ENCODE peak calls at places on chromosomes 7 and 10, in four cellular contexts. H is HepG2, A is K562, E is A549. T is an unnamed sample. For H3K9me3, the result is how much of the 10 kb centered on the place peaks cover.

GRCh38 chr7:92634924-92635519 is 44.8 kb upstream of the FAM133B start:
- ATAC-seq in A (peak), H (peak), E (peak), T (no peak)

GRCh38 chr10:29804025-29804852 is 169.5 kb upstream of the SVIL start:
- ATAC-seq in E (peak), A (no peak), H (peak), T (peak)

GRCh38 chr7:92765725-92766124 is 70.6 kb downstream of the CDK6 start:
- ATAC-seq in A (no peak), E (peak), H (no peak), T (peak)

GRCh38 chr10:114353383-114353782 is 50.9 kb downstream of the AFAP1L2 start:
- ATAC-seq in E (no peak), H (no peak), A (no peak), T (no peak)

GRCh38 chr7:2522780-2523433 is 3.3 kb downstream of the LFNG start:
- ATAC-seq in E (no peak), H (no peak), A (no peak), T (no peak)

GRCh38 chr7:38311329-38311937 is 38.0 kb upstream of the TARP start:
- ATAC-seq in H (no peak), A (peak), E (peak), T (peak)

GRCh38 chr7:74598558-74598957 is 59.0 kb upstream of the GTF2I start:
- ATAC-seq in E (peak), A (no peak), H (no peak), T (no peak)

GRCh38 chr10:119095648-119096047 is 8.3 kb upstream of the DENND10 start:
- ATAC-seq in H (no peak), E (no peak), A (no peak), T (no peak)

GRCh38 chr7:132250480-132251326 is 325.6 kb downstream of the PLXNA4 start:
- ATAC-seq in A (no peak), H (peak), E (no peak), T (no peak)

GRCh38 chr7:28613262-28613661 is 200.9 kb downstream of the CREB5 start:
- ATAC-seq in A (no peak), H (no peak), E (no peak), T (no peak)

GRCh38 chr7:79504607-79505389 is 51.3 kb upstream of the MAGI2 start:
- ATAC-seq in A (no peak), E (peak), H (peak), T (no peak)

GRCh38 chr10:19947203-19947602 is 131.0 kb downstream of the PLXDC2 start:
- ATAC-seq in E (no peak), H (no peak), A (no peak), T (peak)

GRCh38 chr7:129569326-129569725 is 42.2 kb upstream of the NRF1 start:
- ATAC-seq in H (peak), A (no peak), E (no peak), T (no peak)

GRCh38 chr7:16755397-16755796 is 1.8 kb downstream of the TSPAN13 start:
- ATAC-seq in H (no peak), A (peak), E (no peak), T (no peak)

GRCh38 chr7:2433713-2434550 is 30.5 kb downstream of the CHST12 start:
- ATAC-seq in H (no peak), E (no peak), A (no peak), T (no peak)

GRCh38 chr10:86225098-86225782 is 141.4 kb downstream of the GRID1 start:
- ATAC-seq in H (no peak), E (no peak), A (peak), T (no peak)

GRCh38 chr10:132036153-132036886 is 29.4 kb upstream of the JAKMIP3 start:
- ATAC-seq in E (peak), A (no peak), H (peak), T (peak)

GRCh38 chr7:149787428-149788299 is 14.3 kb upstream of the ZNF467 start:
- ATAC-seq in A (peak), H (peak), E (peak), T (peak)

GRCh38 chr10:110296966-110297365 is 7.8 kb downstream of the SMNDC1 start:
- ATAC-seq in A (no peak), E (no peak), H (no peak), T (no peak)

GRCh38 chr7:50921114-50921513 is 138.4 kb upstream of the GRB10 start:
- ATAC-seq in E (no peak), A (no peak), H (no peak), T (no peak)

GRCh38 chr7:54859545-54859944 is 100.5 kb upstream of the SEC61G start:
- ATAC-seq in A (no peak), E (no peak), H (no peak), T (no peak)

GRCh38 chr7:69411466-69411865 is 186.8 kb upstream of the AUTS2 start:
- ATAC-seq in H (no peak), A (no peak), E (no peak), T (no peak)

GRCh38 chr7:2116086-2116810 is 116.5 kb downstream of the MAD1L1 start:
- ATAC-seq in H (peak), A (no peak), E (no peak), T (no peak)

GRCh38 chr7:12769464-12769863 is 82.0 kb downstream of the ARL4A start:
- ATAC-seq in H (no peak), A (no peak), E (no peak), T (no peak)

GRCh38 chr7:47577351-47577919 is 4.5 kb downstream of the TNS3 start:
- ATAC-seq in H (no peak), A (no peak), E (no peak), T (no peak)

GRCh38 chr7:68439897-68440296 is 1158.4 kb upstream of the AUTS2 start:
- ATAC-seq in H (no peak), E (no peak), A (no peak), T (no peak)

GRCh38 chr10:24947304-24948097 is 4.9 kb downstream of the PRTFDC1 start:
- ATAC-seq in E (no peak), A (no peak), H (no peak), T (peak)

GRCh38 chr10:102064503-102064867 is 664 bp upstream of the HPS6 start:
- ATAC-seq in H (no peak), E (no peak), A (no peak), T (no peak)

GRCh38 chr10:119715628-119716505 is 10.0 kb upstream of the INPP5F start:
- ATAC-seq in H (peak), E (no peak), A (no peak), T (no peak)

GRCh38 chr7:39515556-39516228 is 50.5 kb upstream of the YAE1 start:
- ATAC-seq in A (peak), E (no peak), H (no peak), T (no peak)

GRCh38 chr10:100391163-100392002 is 44.4 kb downstream of the SCD start:
- ATAC-seq in A (no peak), H (no peak), E (no peak), T (no peak)

GRCh38 chr7:114622189-114622588 is 207.6 kb downstream of the FOXP2 start:
- ATAC-seq in A (no peak), H (no peak), E (no peak), T (no peak)

GRCh38 chr10:112811741-112812551 is 138.1 kb upstream of the TCF7L2 start:
- ATAC-seq in A (no peak), E (peak), H (peak), T (peak)

GRCh38 chr10:70352401-70353097 is 29.9 kb downstream of the LRRC20 start:
- ATAC-seq in H (peak), A (no peak), E (no peak), T (no peak)

GRCh38 chr10:70354566-70355233 is 27.7 kb downstream of the LRRC20 start:
- ATAC-seq in A (peak), E (no peak), H (no peak), T (no peak)

GRCh38 chr10:70354100-70354499 is 28.3 kb downstream of the LRRC20 start:
- ATAC-seq in E (no peak), A (no peak), H (no peak), T (no peak)

GRCh38 chr10:70357447-70358035 is 24.9 kb downstream of the LRRC20 start:
- ATAC-seq in E (no peak), A (peak), H (no peak), T (no peak)

DNA sequence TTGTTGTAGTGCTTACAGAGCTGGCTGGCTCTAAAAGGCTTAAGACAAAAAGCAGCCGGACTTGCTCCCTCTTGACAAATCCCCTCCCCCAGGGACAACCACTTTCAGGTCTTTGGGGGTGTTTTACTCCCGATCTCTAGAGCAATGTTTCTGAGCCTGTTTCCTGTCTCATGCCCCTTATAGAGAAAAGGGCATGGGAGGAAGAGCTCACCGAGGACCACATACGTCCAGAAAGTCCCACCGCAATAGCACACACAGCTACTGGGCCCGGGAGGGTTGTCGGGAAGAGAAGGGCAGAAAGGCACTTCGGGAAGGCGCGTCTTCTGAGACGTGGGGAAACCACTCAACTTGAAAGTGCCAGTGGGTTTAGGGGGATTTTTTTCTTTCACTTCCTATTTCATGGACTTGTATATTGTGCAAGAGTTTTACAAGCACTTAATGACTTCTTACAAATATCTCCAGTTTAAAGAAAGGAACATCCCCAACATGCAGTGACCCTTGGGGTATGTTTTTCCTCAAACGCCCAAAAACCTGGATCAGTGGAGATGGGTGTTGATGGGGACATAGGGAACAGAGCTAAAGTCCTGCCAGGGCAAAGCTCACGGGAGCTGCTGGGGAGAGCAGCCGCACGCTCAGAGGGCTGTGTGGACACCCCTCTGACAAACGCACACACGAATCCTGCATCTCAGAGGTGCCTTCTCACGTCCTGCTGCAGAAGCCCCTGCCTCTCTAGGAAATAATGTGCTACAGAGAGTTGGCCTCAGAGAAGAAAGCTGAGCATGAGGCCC is 27.0 kb downstream of the LRRC20 start:
- ATAC-seq in H (no peak), A (no peak), E (no peak), T (no peak)
- TF ChIP-seq EP300 in H (no peak), A (no peak), E (no peak), T (no peak)

GRCh38 chr7:77823787-77824186 is 25.2 kb downstream of the PHTF2 start:
- ATAC-seq in E (no peak), H (no peak), A (no peak), T (no peak)
- H3K9me3 ChIP-seq in E (under half), H (under half), A (under half), T (half or more)

GRCh38 chr7:24229481-24230226 is 54.3 kb upstream of the NPY start:
- ATAC-seq in E (no peak), H (no peak), A (no peak), T (no peak)
- TF ChIP-seq EP300 in E (no peak), H (no peak), A (no peak), T (no peak)

GRCh38 chr7:64277630-64278029 is 36.1 kb upstream of the ZNF736 start:
- ATAC-seq in H (no peak), A (no peak), E (no peak), T (no peak)
- H3K9me3 ChIP-seq in H (half or more), A (under half), E (under half), T (under half)

DNA sequence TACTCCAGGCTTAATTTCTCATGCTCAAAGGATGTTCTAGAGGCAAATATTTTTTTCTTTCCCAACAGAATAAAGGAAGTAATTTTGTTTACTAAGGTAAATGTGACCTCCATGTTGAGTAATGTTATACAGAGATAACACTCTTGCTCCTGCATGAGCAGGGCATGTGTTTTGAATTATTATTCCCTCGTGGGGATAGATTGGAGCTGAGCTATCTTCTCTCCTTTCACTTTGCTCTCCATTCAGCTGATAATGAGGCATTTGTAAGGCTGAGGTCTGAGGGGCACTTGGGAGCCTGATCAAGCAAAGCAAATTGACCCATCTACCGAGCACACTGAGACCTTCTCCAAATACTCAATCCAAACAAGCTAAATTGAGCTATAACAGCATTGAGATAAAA is 50.7 kb upstream of the GHITM start:
- ATAC-seq in H (no peak), E (no peak), A (no peak), T (no peak)
- TF ChIP-seq EP300 in H (no peak), E (no peak), A (no peak), T (no peak)

GRCh38 chr10:26359670-26360069 is 78.5 kb upstream of the APBB1IP start:
- ATAC-seq in H (no peak), E (no peak), A (no peak), T (no peak)

GRCh38 chr10:26357203-26357602 is 80.9 kb upstream of the APBB1IP start:
- ATAC-seq in H (no peak), E (no peak), A (no peak), T (no peak)

GRCh38 chr10:26361946-26362345 is 76.2 kb upstream of the APBB1IP start:
- ATAC-seq in A (no peak), H (no peak), E (no peak), T (no peak)

GRCh38 chr10:26365681-26366327 is 72.3 kb upstream of the APBB1IP start:
- ATAC-seq in A (no peak), H (no peak), E (peak), T (no peak)

GRCh38 chr10:26361351-26361750 is 76.8 kb upstream of the APBB1IP start:
- ATAC-seq in A (no peak), E (no peak), H (no peak), T (no peak)
- H3K9me3 ChIP-seq in A (under half), E (under half), H (under half), T (under half)

GRCh38 chr10:22722770-22723169 is 8.4 kb upstream of the PIP4K2A start:
- ATAC-seq in E (no peak), H (no peak), A (no peak), T (no peak)

GRCh38 chr10:22724773-22725172 is 10.4 kb upstream of the PIP4K2A start:
- ATAC-seq in H (no peak), E (no peak), A (no peak), T (no peak)

GRCh38 chr10:22720667-22721066 is 6.3 kb upstream of the PIP4K2A start:
- ATAC-seq in H (no peak), E (no peak), A (peak), T (no peak)

GRCh38 chr10:22723783-22724182 is 9.4 kb upstream of the PIP4K2A start:
- ATAC-seq in E (no peak), A (no peak), H (no peak), T (no peak)

DNA sequence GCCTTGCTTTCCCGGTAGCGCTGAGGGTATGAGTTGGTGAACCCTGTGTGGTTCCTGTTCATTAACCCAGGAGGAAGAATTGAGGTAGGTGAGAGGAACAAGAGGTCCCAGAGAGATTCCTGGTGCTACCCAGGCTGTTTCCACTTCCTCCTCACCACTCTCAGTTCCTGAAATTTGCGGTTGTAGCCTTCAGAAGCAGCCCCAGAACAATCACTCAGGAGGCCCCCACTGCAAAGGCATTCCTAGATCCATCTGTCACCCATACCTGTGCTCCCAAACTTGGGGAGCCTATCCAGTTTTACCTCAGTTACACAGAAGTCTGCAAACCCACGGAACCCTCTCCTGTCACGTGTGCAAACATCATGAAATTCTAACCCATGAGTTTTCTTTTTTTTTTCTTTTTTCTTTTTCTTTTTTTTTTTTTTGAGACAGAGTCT is 9.0 kb upstream of the PIP4K2A start:
- ATAC-seq in E (no peak), A (peak), H (no peak), T (no peak)
- TF ChIP-seq EP300 in E (no peak), A (no peak), H (no peak), T (no peak)

GRCh38 chr10:126949161-126949503 is 43.9 kb downstream of the DOCK1 start:
- ATAC-seq in E (no peak), A (no peak), H (no peak), T (no peak)

GRCh38 chr10:126948355-126949160 is 43.3 kb downstream of the DOCK1 start:
- ATAC-seq in H (no peak), E (no peak), A (no peak), T (no peak)

GRCh38 chr10:126953886-126954285 is 48.7 kb downstream of the DOCK1 start:
- ATAC-seq in A (no peak), H (no peak), E (no peak), T (no peak)

GRCh38 chr10:126946746-126947145 is 41.5 kb downstream of the DOCK1 start:
- ATAC-seq in H (no peak), A (no peak), E (no peak), T (no peak)

DNA sequence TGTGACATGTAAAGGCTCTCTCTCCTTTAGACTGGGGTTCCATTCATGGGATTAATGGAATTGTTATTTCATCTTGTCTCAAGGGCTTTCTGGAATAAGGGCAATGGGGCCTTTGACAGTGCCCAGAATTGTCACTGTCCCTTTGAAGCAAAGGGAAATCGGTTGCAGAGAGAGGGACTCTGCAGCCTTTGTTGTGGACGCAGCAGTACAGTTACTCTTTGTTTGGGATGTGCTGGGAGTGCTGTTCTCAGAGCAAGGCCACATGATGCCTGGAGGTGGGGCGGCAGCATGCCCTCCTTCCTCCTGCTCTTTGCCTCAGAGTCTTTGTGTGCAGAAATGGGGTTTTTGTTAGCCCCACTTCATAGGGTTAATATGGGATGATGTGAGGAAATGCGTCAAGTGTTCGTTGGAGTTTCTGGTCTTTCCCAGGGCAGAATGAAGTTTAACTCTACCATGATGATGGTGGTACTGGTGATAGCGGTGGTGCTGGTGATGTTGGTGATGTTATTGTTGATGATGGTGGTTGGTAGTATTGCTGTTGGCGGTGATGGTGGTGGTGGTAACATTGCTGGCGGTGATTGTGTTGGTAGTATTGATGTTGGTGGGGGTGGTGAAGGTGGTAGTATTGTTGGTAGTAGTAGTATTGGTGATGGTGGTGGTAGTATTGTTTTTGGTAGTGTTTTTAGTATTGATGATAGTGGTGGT is 45.3 kb downstream of the DOCK1 start:
- ATAC-seq in H (no peak), E (no peak), A (no peak), T (no peak)
- H3K9me3 ChIP-seq in H (under half), E (under half), A (under half), T (under half)

GRCh38 chr7:101519324-101520017 is 109.6 kb downstream of the MYL10 start:
- ATAC-seq in H (no peak), A (no peak), E (no peak), T (no peak)

GRCh38 chr7:101522021-101522420 is 107.1 kb downstream of the MYL10 start:
- ATAC-seq in E (no peak), A (no peak), H (no peak), T (no peak)

GRCh38 chr7:101518348-101518747 is 110.7 kb downstream of the MYL10 start:
- ATAC-seq in H (no peak), A (no peak), E (no peak), T (no peak)

GRCh38 chr7:101524376-101524775 is 104.7 kb downstream of the MYL10 start:
- ATAC-seq in E (no peak), A (no peak), H (no peak), T (no peak)

DNA sequence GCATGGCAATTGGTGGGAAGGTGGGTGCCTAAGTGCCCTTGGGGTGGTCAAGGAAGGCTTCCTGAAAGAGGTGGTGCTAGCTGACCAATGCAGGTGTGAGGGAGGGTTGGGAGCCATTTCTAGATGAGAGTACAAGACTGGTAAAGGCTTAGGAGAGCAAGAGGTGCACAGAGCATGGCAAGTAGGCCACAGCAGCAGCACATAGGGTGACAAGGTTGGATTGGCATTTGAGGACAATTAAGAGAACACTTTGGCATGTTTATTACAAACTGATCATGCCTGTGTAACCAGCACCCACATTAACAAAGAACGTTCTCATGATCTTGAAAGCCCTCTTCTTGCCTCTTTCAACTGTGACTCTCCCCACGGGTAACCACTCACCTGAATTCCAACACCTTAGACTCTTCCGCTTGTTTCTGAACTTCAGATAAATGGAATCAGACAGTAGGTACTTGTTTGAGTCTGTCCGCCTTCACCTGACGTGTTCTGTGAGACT is 107.6 kb downstream of the MYL10 start:
- ATAC-seq in H (no peak), E (no peak), A (no peak), T (no peak)
- TF ChIP-seq EP300 in H (no peak), E (no peak), A (no peak), T (no peak)

T was measured in gastroesophageal sphincter.